ENCODE peak calls at places on chromosome 1, in seven cellular contexts. U is Kasumi-1; D is HTR-8/SVneo; F is fibroblast of mammary gland; Z is stimulated activated CD8-positive, alpha-beta memory T cell treated with anti-CD3 and anti-CD28 coated beads, Interleukin-4, amount 100 ng/mL, for 4 hours; G is AG04450; C is amygdala. H is an unnamed sample.

GRCh38 chr1:225767591-225768540 is 9.8 kb upstream of the SRP9 start:
- DNase-seq in U (no peak), D (no peak), F (peak), Z (no peak), G (peak), C (no peak), H (peak)

GRCh38 chr1:40899230-40899870 is 37.2 kb upstream of the CITED4 start:
- DNase-seq in U (no peak), D (no peak), F (no peak), Z (no peak), G (no peak), C (no peak), H (no peak)

GRCh38 chr1:209742409-209743144 is 13.3 kb upstream of the TRAF3IP3 start:
- DNase-seq in U (no peak), D (no peak), F (peak), Z (no peak), G (peak), C (no peak), H (no peak)

GRCh38 chr1:60972841-60973364 is 109.5 kb upstream of the NFIA start:
- DNase-seq in U (no peak), D (no peak), F (peak), Z (no peak), G (peak), C (no peak), H (no peak)

GRCh38 chr1:938088-938683 is 14.5 kb downstream of the SAMD11 start:
- DNase-seq in U (no peak), D (no peak), F (no peak), Z (no peak), G (no peak), C (no peak), H (peak)

GRCh38 chr1:6960291-6960758 is 175.1 kb downstream of the CAMTA1 start:
- DNase-seq in U (no peak), D (peak), F (peak), Z (no peak), G (peak), C (no peak), H (peak)

GRCh38 chr1:59730759-59731478 is 83.8 kb upstream of the HOOK1 start:
- DNase-seq in U (no peak), D (peak), F (peak), Z (no peak), G (peak), C (no peak), H (peak)

GRCh38 chr1:43509007-43509739 is 21.5 kb upstream of the PTPRF start:
- DNase-seq in U (no peak), D (no peak), F (no peak), Z (no peak), G (no peak), C (no peak), H (no peak)

GRCh38 chr1:109931189-109931672 is 20.6 kb downstream of the CSF1 start:
- DNase-seq in U (no peak), D (no peak), F (peak), Z (no peak), G (no peak), C (no peak), H (peak)

GRCh38 chr1:60668584-60668983 is 413.8 kb upstream of the NFIA start:
- DNase-seq in U (no peak), D (no peak), F (no peak), Z (no peak), G (no peak), C (no peak), H (no peak)

GRCh38 chr1:60428161-60428560 is 354.6 kb upstream of the C1orf87 start:
- DNase-seq in U (no peak), D (no peak), F (peak), Z (no peak), G (no peak), C (no peak), H (no peak)

GRCh38 chr1:38039386-38039933 is 7.1 kb downstream of the POU3F1 start:
- DNase-seq in U (no peak), D (no peak), F (no peak), Z (no peak), G (no peak), C (no peak), H (no peak)

GRCh38 chr1:60621524-60621923 is 460.8 kb upstream of the NFIA start:
- DNase-seq in U (no peak), D (no peak), F (peak), Z (no peak), G (no peak), C (no peak), H (no peak)

GRCh38 chr1:67429011-67429527 is 1.1 kb downstream of the SERBP1 start:
- DNase-seq in U (no peak), D (no peak), F (peak), Z (peak), G (no peak), C (no peak), H (no peak)

GRCh38 chr1:87024936-87025537 is 110.6 kb downstream of the HS2ST1 start:
- DNase-seq in U (peak), D (peak), F (peak), Z (no peak), G (no peak), C (no peak), H (no peak)

GRCh38 chr1:16249838-16250241 is 12.9 kb upstream of the CPLANE2 start:
- DNase-seq in U (no peak), D (no peak), F (peak), Z (no peak), G (no peak), C (no peak), H (peak)

GRCh38 chr1:63920154-63921117 is 146.6 kb downstream of the ROR1 start:
- DNase-seq in U (no peak), D (peak), F (peak), Z (no peak), G (peak), C (no peak), H (no peak)

GRCh38 chr1:2979191-2980072 is 41.8 kb upstream of the ACTRT2 start:
- DNase-seq in U (no peak), D (no peak), F (no peak), Z (no peak), G (no peak), C (no peak), H (no peak)

GRCh38 chr1:201495447-201496295 is 11.3 kb downstream of the CSRP1 start:
- DNase-seq in U (no peak), D (no peak), F (peak), Z (no peak), G (no peak), C (peak), H (peak)

GRCh38 chr1:213970193-213970592 is 17.6 kb upstream of the PROX1 start:
- DNase-seq in U (no peak), D (no peak), F (no peak), Z (no peak), G (no peak), C (no peak), H (no peak)

GRCh38 chr1:200179126-200179780 is 151.7 kb downstream of the NR5A2 start:
- DNase-seq in U (no peak), D (no peak), F (peak), Z (no peak), G (no peak), C (no peak), H (no peak)

GRCh38 chr1:63049135-63049534 is 265.2 kb downstream of the ATG4C start:
- DNase-seq in U (no peak), D (no peak), F (no peak), Z (no peak), G (no peak), C (no peak), H (no peak)

GRCh38 chr1:202037706-202038296 is 27.4 kb downstream of the ELF3 start:
- DNase-seq in U (no peak), D (no peak), F (peak), Z (no peak), G (no peak), C (no peak), H (no peak)

GRCh38 chr1:983736-984475 is 2.0 kb upstream of the PERM1 start:
- DNase-seq in U (peak), D (no peak), F (no peak), Z (peak), G (no peak), C (no peak), H (peak)

GRCh38 chr1:226629210-226629895 is 80.8 kb downstream of the STUM start:
- DNase-seq in U (no peak), D (no peak), F (no peak), Z (no peak), G (no peak), C (no peak), H (peak)

GRCh38 chr1:68442822-68443556 is 6.8 kb downstream of the RPE65 start:
- DNase-seq in U (peak), D (peak), F (peak), Z (no peak), G (peak), C (no peak), H (no peak)

GRCh38 chr1:76951185-76951584 is 83.9 kb downstream of the ST6GALNAC5 start:
- DNase-seq in U (no peak), D (no peak), F (peak), Z (no peak), G (no peak), C (no peak), H (no peak)

GRCh38 chr1:245822997-245823396 is 668.2 kb downstream of the KIF26B start:
- DNase-seq in U (no peak), D (peak), F (peak), Z (no peak), G (peak), C (no peak), H (no peak)

GRCh38 chr1:98733782-98734112 is 72.2 kb downstream of the SNX7 start:
- DNase-seq in U (no peak), D (no peak), F (peak), Z (no peak), G (no peak), C (no peak), H (no peak)

GRCh38 chr1:110475358-110476027 is 24.5 kb downstream of the PROK1 start:
- DNase-seq in U (no peak), D (no peak), F (no peak), Z (no peak), G (no peak), C (no peak), H (no peak)

GRCh38 chr1:65149391-65149729 is 1.4 kb downstream of the AK4 start:
- DNase-seq in U (no peak), D (no peak), F (peak), Z (no peak), G (no peak), C (no peak), H (no peak)

GRCh38 chr1:80054129-80054528 is 1047.6 kb upstream of the ADGRL4 start:
- DNase-seq in U (no peak), D (no peak), F (peak), Z (no peak), G (peak), C (no peak), H (no peak)

GRCh38 chr1:162235261-162235780 is 141.3 kb downstream of the SPATA46 start:
- DNase-seq in U (no peak), D (no peak), F (peak), Z (no peak), G (no peak), C (no peak), H (no peak)